ENCODE peak calls at places on chromosomes 16 and 17, in six cellular contexts. One of them, this sample, is unnamed.

GRCh38 chr16:73113326-73113720 is 65.4 kb upstream of the ZFHX3 start:
- DNase-seq in suprapubic skin: no peak
- DNase-seq in stimulated activated CD8-positive, alpha-beta memory T cell treated with anti-CD3 and anti-CD28 coated beads, Interleukin-4, amount 100 ng/mL, for 1 hour: no peak
- DNase-seq in activated naive CD4-positive, alpha-beta T cell: no peak
- DNase-seq in prostate gland: no peak
- DNase-seq in WERI-Rb-1: no peak
- DNase-seq in this sample: no peak

GRCh38 chr16:86314402-86315025 is 195.8 kb upstream of the FOXF1 start:
- DNase-seq in suprapubic skin: peak
- DNase-seq in stimulated activated CD8-positive, alpha-beta memory T cell treated with anti-CD3 and anti-CD28 coated beads, Interleukin-4, amount 100 ng/mL, for 1 hour: no peak
- DNase-seq in activated naive CD4-positive, alpha-beta T cell: no peak
- DNase-seq in prostate gland: no peak
- DNase-seq in WERI-Rb-1: no peak
- DNase-seq in this sample: no peak

GRCh38 chr17:40515491-40516041 is 14.1 kb upstream of the TNS4 start:
- DNase-seq in suprapubic skin: peak
- DNase-seq in stimulated activated CD8-positive, alpha-beta memory T cell treated with anti-CD3 and anti-CD28 coated beads, Interleukin-4, amount 100 ng/mL, for 1 hour: no peak
- DNase-seq in activated naive CD4-positive, alpha-beta T cell: no peak
- DNase-seq in prostate gland: no peak
- DNase-seq in WERI-Rb-1: no peak
- DNase-seq in this sample: no peak

GRCh38 chr16:10668322-10669045 is 26.2 kb downstream of the TEKT5 start:
- DNase-seq in suprapubic skin: no peak
- DNase-seq in stimulated activated CD8-positive, alpha-beta memory T cell treated with anti-CD3 and anti-CD28 coated beads, Interleukin-4, amount 100 ng/mL, for 1 hour: no peak
- DNase-seq in activated naive CD4-positive, alpha-beta T cell: no peak
- DNase-seq in prostate gland: no peak
- DNase-seq in WERI-Rb-1: peak
- DNase-seq in this sample: no peak

GRCh38 chr17:19714542-19715411 is 1.6 kb downstream of the SLC47A2 start:
- DNase-seq in suprapubic skin: no peak
- DNase-seq in stimulated activated CD8-positive, alpha-beta memory T cell treated with anti-CD3 and anti-CD28 coated beads, Interleukin-4, amount 100 ng/mL, for 1 hour: no peak
- DNase-seq in activated naive CD4-positive, alpha-beta T cell: no peak
- DNase-seq in prostate gland: no peak
- DNase-seq in WERI-Rb-1: no peak
- DNase-seq in this sample: no peak

GRCh38 chr16:89576173-89577054 is 856 bp downstream of the CPNE7 start:
- DNase-seq in suprapubic skin: no peak
- DNase-seq in stimulated activated CD8-positive, alpha-beta memory T cell treated with anti-CD3 and anti-CD28 coated beads, Interleukin-4, amount 100 ng/mL, for 1 hour: no peak
- DNase-seq in activated naive CD4-positive, alpha-beta T cell: no peak
- DNase-seq in prostate gland: no peak
- DNase-seq in WERI-Rb-1: no peak
- DNase-seq in this sample: no peak

GRCh38 chr17:10698116-10698818 is 873 bp downstream of the ADPRM start:
- DNase-seq in suprapubic skin: no peak
- DNase-seq in stimulated activated CD8-positive, alpha-beta memory T cell treated with anti-CD3 and anti-CD28 coated beads, Interleukin-4, amount 100 ng/mL, for 1 hour: no peak
- DNase-seq in activated naive CD4-positive, alpha-beta T cell: no peak
- DNase-seq in prostate gland: peak
- DNase-seq in WERI-Rb-1: no peak
- DNase-seq in this sample: no peak

GRCh38 chr17:59668816-59669215 is 38.4 kb downstream of the PTRH2 start:
- DNase-seq in suprapubic skin: no peak
- DNase-seq in stimulated activated CD8-positive, alpha-beta memory T cell treated with anti-CD3 and anti-CD28 coated beads, Interleukin-4, amount 100 ng/mL, for 1 hour: no peak
- DNase-seq in activated naive CD4-positive, alpha-beta T cell: no peak
- DNase-seq in prostate gland: no peak
- DNase-seq in WERI-Rb-1: no peak
- DNase-seq in this sample: no peak

GRCh38 chr16:57039148-57039812 is 49.9 kb downstream of the NLRC5 start:
- DNase-seq in suprapubic skin: no peak
- DNase-seq in stimulated activated CD8-positive, alpha-beta memory T cell treated with anti-CD3 and anti-CD28 coated beads, Interleukin-4, amount 100 ng/mL, for 1 hour: no peak
- DNase-seq in activated naive CD4-positive, alpha-beta T cell: no peak
- DNase-seq in prostate gland: no peak
- DNase-seq in WERI-Rb-1: no peak
- DNase-seq in this sample: peak

GRCh38 chr16:15649727-15650018 is 372 bp upstream of the NDE1 start:
- DNase-seq in suprapubic skin: no peak
- DNase-seq in stimulated activated CD8-positive, alpha-beta memory T cell treated with anti-CD3 and anti-CD28 coated beads, Interleukin-4, amount 100 ng/mL, for 1 hour: no peak
- DNase-seq in activated naive CD4-positive, alpha-beta T cell: no peak
- DNase-seq in prostate gland: no peak
- DNase-seq in WERI-Rb-1: no peak
- DNase-seq in this sample: no peak

GRCh38 chr16:11632455-11632921 is 35.8 kb upstream of the SNN start:
- DNase-seq in suprapubic skin: no peak
- DNase-seq in stimulated activated CD8-positive, alpha-beta memory T cell treated with anti-CD3 and anti-CD28 coated beads, Interleukin-4, amount 100 ng/mL, for 1 hour: no peak
- DNase-seq in activated naive CD4-positive, alpha-beta T cell: no peak
- DNase-seq in prostate gland: no peak
- DNase-seq in WERI-Rb-1: no peak
- DNase-seq in this sample: no peak

GRCh38 chr17:67258836-67259468 is 14.0 kb upstream of the HELZ start:
- DNase-seq in suprapubic skin: peak
- DNase-seq in stimulated activated CD8-positive, alpha-beta memory T cell treated with anti-CD3 and anti-CD28 coated beads, Interleukin-4, amount 100 ng/mL, for 1 hour: no peak
- DNase-seq in activated naive CD4-positive, alpha-beta T cell: no peak
- DNase-seq in prostate gland: no peak
- DNase-seq in WERI-Rb-1: no peak
- DNase-seq in this sample: no peak

GRCh38 chr16:16143038-16143763 is 80.1 kb downstream of the ABCC6 start:
- DNase-seq in suprapubic skin: no peak
- DNase-seq in stimulated activated CD8-positive, alpha-beta memory T cell treated with anti-CD3 and anti-CD28 coated beads, Interleukin-4, amount 100 ng/mL, for 1 hour: no peak
- DNase-seq in activated naive CD4-positive, alpha-beta T cell: no peak
- DNase-seq in prostate gland: no peak
- DNase-seq in WERI-Rb-1: peak
- DNase-seq in this sample: no peak

GRCh38 chr16:13550254-13550653 is 369.7 kb upstream of the ERCC4 start:
- DNase-seq in suprapubic skin: no peak
- DNase-seq in stimulated activated CD8-positive, alpha-beta memory T cell treated with anti-CD3 and anti-CD28 coated beads, Interleukin-4, amount 100 ng/mL, for 1 hour: no peak
- DNase-seq in activated naive CD4-positive, alpha-beta T cell: no peak
- DNase-seq in prostate gland: no peak
- DNase-seq in WERI-Rb-1: no peak
- DNase-seq in this sample: no peak

GRCh38 chr17:72587773-72588511 is 467.1 kb downstream of the SOX9 start:
- DNase-seq in suprapubic skin: no peak
- DNase-seq in stimulated activated CD8-positive, alpha-beta memory T cell treated with anti-CD3 and anti-CD28 coated beads, Interleukin-4, amount 100 ng/mL, for 1 hour: no peak
- DNase-seq in activated naive CD4-positive, alpha-beta T cell: no peak
- DNase-seq in prostate gland: no peak
- DNase-seq in WERI-Rb-1: no peak
- DNase-seq in this sample: no peak

GRCh38 chr17:77213778-77214132 is 73.0 kb downstream of the SEC14L1 start:
- DNase-seq in suprapubic skin: no peak
- DNase-seq in stimulated activated CD8-positive, alpha-beta memory T cell treated with anti-CD3 and anti-CD28 coated beads, Interleukin-4, amount 100 ng/mL, for 1 hour: no peak
- DNase-seq in activated naive CD4-positive, alpha-beta T cell: no peak
- DNase-seq in prostate gland: no peak
- DNase-seq in WERI-Rb-1: no peak
- DNase-seq in this sample: no peak

GRCh38 chr17:80501739-80502577 is 25.6 kb upstream of the NPTX1 start:
- DNase-seq in suprapubic skin: no peak
- DNase-seq in stimulated activated CD8-positive, alpha-beta memory T cell treated with anti-CD3 and anti-CD28 coated beads, Interleukin-4, amount 100 ng/mL, for 1 hour: no peak
- DNase-seq in activated naive CD4-positive, alpha-beta T cell: no peak
- DNase-seq in prostate gland: no peak
- DNase-seq in WERI-Rb-1: no peak
- DNase-seq in this sample: no peak

This sample was measured in GM12878.